ENCODE peak calls at places on chromosomes 13 and 19, in eight cellular contexts. M is fibroblast of lung, P is gastrocnemius medialis, F is PC-9, C is small intestine, S is heart left ventricle, H is ovary, R is body of pancreas. D is an unnamed sample.

GRCh38 chr19:30054210-30054609 is 112.2 kb downstream of the URI1 start:
- DNase-seq in H (no peak), R (no peak), M (no peak), C (no peak), S (no peak), F (no peak), P (no peak), D (no peak)

GRCh38 chr13:19772306-19772705 is 10.4 kb downstream of the PSPC1 start:
- DNase-seq in R (no peak), H (no peak), C (no peak), S (no peak), M (no peak), P (no peak), F (no peak), D (no peak)

GRCh38 chr19:43596842-43597461 is 557 bp downstream of the ZNF576 start:
- DNase-seq in F (no peak), R (no peak), H (no peak), S (no peak), C (no peak), M (no peak), P (no peak), D (no peak)

GRCh38 chr13:22848539-22849052 is 332.2 kb upstream of the SGCG start:
- DNase-seq in P (no peak), S (no peak), F (no peak), R (peak; percentile 7), M (no peak), C (peak; percentile 27), H (no peak), D (no peak)

GRCh38 chr19:1027953-1028902 is 1.8 kb downstream of the CNN2 start:
- DNase-seq in S (peak; percentile 76), R (peak; percentile 84), M (peak; percentile 96), P (no peak), F (peak; percentile 64), H (peak; percentile 92), C (peak; percentile 78), D (peak; percentile 90)

GRCh38 chr13:51794959-51795358 is 9.0 kb downstream of the DHRS12 start:
- DNase-seq in M (no peak), R (peak; percentile 59), H (no peak), S (no peak), P (no peak), F (no peak), C (no peak), D (no peak)

GRCh38 chr13:30818323-30818960 is 83.1 kb downstream of the ALOX5AP start:
- DNase-seq in H (no peak), S (no peak), P (no peak), C (no peak), R (no peak), M (peak; percentile 34), F (no peak), D (no peak)

GRCh38 chr19:13883665-13884064 is 6.7 kb downstream of the NANOS3 start:
- DNase-seq in C (no peak), S (no peak), P (no peak), R (no peak), F (no peak), M (no peak), H (no peak), D (no peak)

GRCh38 chr19:44672226-44672625 is 944 bp downstream of the CEACAM19 start:
- DNase-seq in F (no peak), R (no peak), S (no peak), H (no peak), P (no peak), M (no peak), C (no peak), D (no peak)

GRCh38 chr19:15922021-15922420 is 12.3 kb downstream of the CYP4F11 start:
- DNase-seq in F (no peak), S (no peak), R (no peak), M (no peak), C (no peak), P (no peak), H (no peak), D (no peak)

GRCh38 chr19:6047256-6047655 is 63.0 kb downstream of the RFX2 start:
- DNase-seq in S (no peak), C (no peak), P (no peak), F (no peak), M (no peak), H (no peak), R (no peak), D (no peak)

GRCh38 chr13:110845520-110845919 is 69.3 kb downstream of the ANKRD10 start:
- DNase-seq in F (no peak), R (no peak), M (no peak), H (no peak), P (no peak), C (no peak), S (no peak), D (no peak)

GRCh38 chr13:98483636-98484288 is 93.1 kb downstream of the STK24 start:
- DNase-seq in S (no peak), C (peak; percentile 37), H (no peak), R (no peak), F (no peak), M (peak; percentile 58), P (peak; percentile 43), D (no peak)

GRCh38 chr13:91817250-91817649 is 418.8 kb downstream of the GPC5 start:
- DNase-seq in C (no peak), P (no peak), H (no peak), R (no peak), F (no peak), M (peak; percentile 66), S (no peak), D (peak; percentile 65)

GRCh38 chr19:10191347-10191746 is 3.4 kb downstream of the DNMT1 start:
- DNase-seq in S (no peak), C (no peak), H (no peak), P (no peak), M (peak; percentile 93), R (no peak), F (peak; percentile 66), D (no peak)

GRCh38 chr13:113864303-113864890 is 521 bp upstream of the GAS6 start:
- DNase-seq in F (no peak), R (no peak), P (no peak), M (no peak), H (peak; percentile 50), S (peak; percentile 29), C (no peak), D (no peak)

GRCh38 chr19:31312629-31313244 is 36.5 kb downstream of the TSHZ3 start:
- DNase-seq in S (no peak), H (no peak), P (no peak), M (no peak), F (no peak), C (no peak), R (no peak), D (no peak)
- H3K4me1 ChIP-seq in S (peaks cover 13% of the 10 kb centered on the region), H (peaks cover 8% of the 10 kb centered on the region), P (peaks cover 18% of the 10 kb centered on the region), M (no peaks in the 10 kb centered on the region), F (no peaks in the 10 kb centered on the region), C (peaks cover 6% of the 10 kb centered on the region), R (peaks cover 4% of the 10 kb centered on the region), D (peaks cover 32% of the 10 kb centered on the region)

DNA sequence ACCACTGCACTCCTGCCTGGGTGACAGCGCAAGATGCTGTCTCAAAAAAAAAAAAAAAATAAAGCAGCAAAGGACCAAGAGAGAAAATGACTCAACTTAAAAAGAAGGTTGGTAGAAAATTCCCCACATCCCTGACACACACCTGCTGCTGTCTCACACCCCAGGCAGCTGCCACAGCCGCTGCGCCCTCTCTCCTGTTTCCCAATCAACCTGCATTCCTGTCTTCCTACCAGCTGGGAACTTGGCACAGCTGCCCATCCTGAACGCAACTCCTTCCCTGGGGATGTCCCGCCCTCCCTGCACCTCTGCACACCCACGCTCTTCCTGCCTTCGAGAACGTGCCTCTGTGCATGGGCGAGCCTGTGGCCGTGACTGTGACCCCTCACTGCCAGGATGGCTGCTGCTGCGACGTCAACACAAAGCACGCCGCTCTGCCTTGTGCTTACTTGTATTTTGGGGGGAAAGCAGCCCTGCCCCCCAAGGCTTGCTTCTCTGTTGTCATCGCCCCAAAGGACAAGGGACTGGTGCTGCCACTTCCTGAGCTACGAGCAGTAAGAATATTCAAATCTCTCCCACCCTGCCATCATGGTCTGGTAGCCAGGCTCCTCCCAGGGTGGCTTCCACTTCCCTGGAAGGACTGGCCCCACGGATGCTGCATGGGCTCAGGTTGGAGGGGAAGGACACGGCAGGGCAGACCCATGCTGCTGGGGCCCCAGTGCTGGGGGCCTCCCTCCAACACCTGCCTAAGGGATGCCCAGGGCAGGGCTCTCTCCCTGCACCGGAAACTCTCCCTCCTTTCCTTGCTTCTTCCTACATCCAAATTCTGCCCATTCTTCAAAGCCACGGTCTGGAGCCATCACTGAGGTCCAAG is 20.7 kb downstream of the SH3GL1 start:
- DNase-seq in F (peak; percentile 88), H (no peak), M (no peak), S (no peak), C (peak; percentile 84), P (peak; percentile 94), R (peak; percentile 93), D (peak; percentile 57)
- H3K27ac ChIP-seq in F (no peak overlapping the region), H (no peak overlapping the region), M (no peak overlapping the region), S (peak overlapping the region; percentile 76), C (peak overlapping the region; percentile 69), P (peak overlapping the region; percentile 75), R (peak overlapping the region; percentile 52), D (peak overlapping the region; percentile 19)

GRCh38 chr13:111902726-111903125 is 164.2 kb upstream of the SOX1 start:
- DNase-seq in F (no peak), C (no peak), S (no peak), P (no peak), M (no peak), H (no peak), R (no peak), D (no peak)
- H3K4me1 ChIP-seq in F (no peaks in the 10 kb centered on the region), C (no peaks in the 10 kb centered on the region), S (no peaks in the 10 kb centered on the region), P (no peaks in the 10 kb centered on the region), M (no peaks in the 10 kb centered on the region), H (no peaks in the 10 kb centered on the region), R (no peaks in the 10 kb centered on the region), D (no peaks in the 10 kb centered on the region)

GRCh38 chr19:18333680-18334079 is 6.7 kb upstream of the PGPEP1 start:
- DNase-seq in H (no peak), S (no peak), R (no peak), C (no peak), P (no peak), M (no peak), F (peak; percentile 94), D (no peak)
- H3K27ac ChIP-seq in H (no peak overlapping the region), S (no peak overlapping the region), R (no peak overlapping the region), C (no peak overlapping the region), P (no peak overlapping the region), M (no peak overlapping the region), F (peak overlapping the region; percentile 89), D (no peak overlapping the region)

DNA sequence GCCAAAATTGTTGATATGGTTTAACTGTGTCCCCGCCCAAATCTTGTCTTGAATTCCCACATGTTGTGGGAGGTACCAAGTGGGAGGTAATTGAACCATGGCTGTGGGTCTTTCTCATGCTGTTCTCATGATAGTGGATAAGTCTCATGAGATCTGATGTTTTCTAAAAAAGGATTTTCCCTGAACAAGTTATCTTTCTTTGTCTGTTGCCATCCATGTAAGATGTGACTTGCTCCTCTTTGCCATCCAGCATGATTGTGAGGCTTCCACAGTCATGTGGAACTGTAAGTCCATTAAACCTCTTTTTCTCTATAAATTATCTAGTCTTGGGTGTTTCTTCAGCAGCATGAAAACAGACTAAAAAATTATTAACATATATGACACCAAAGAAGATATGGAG is 986.7 kb upstream of the MIR17HG start:
- DNase-seq in C (no peak), M (no peak), H (no peak), F (no peak), S (no peak), R (no peak), P (no peak), D (no peak)
- H3K4me1 ChIP-seq in C (no peaks in the 10 kb centered on the region), M (no peaks in the 10 kb centered on the region), H (no peaks in the 10 kb centered on the region), F (no peaks in the 10 kb centered on the region), S (no peaks in the 10 kb centered on the region), R (no peaks in the 10 kb centered on the region), P (no peaks in the 10 kb centered on the region), D (no peaks in the 10 kb centered on the region)

D was measured in A673.